ENCODE peak calls at places on chromosomes 13 and 19, in six cellular contexts. One of them, this sample, is unnamed.

GRCh38 chr19:8089664-8090601 is 37.4 kb downstream of the CCL25 start:
- DNase-seq in activated naive CD4-positive, alpha-beta T cell treated with anti-CD3 and anti-CD28 coated beads for 36 hours: no peak
- DNase-seq in EH: no peak
- DNase-seq in stimulated activated CD4-positive, alpha-beta T cell treated with anti-CD3 and anti-CD28 coated beads, Interleukin-15, amount 100 ng/mL, for 1 hour: no peak
- DNase-seq in HEK293T: no peak
- DNase-seq in ecto neural progenitor cell: no peak
- DNase-seq in this sample: no peak

GRCh38 chr13:27573265-27573664 is 47.1 kb downstream of the LNX2 start:
- DNase-seq in activated naive CD4-positive, alpha-beta T cell treated with anti-CD3 and anti-CD28 coated beads for 36 hours: no peak
- DNase-seq in EH: peak; percentile 70
- DNase-seq in stimulated activated CD4-positive, alpha-beta T cell treated with anti-CD3 and anti-CD28 coated beads, Interleukin-15, amount 100 ng/mL, for 1 hour: no peak
- DNase-seq in HEK293T: no peak
- DNase-seq in ecto neural progenitor cell: no peak
- DNase-seq in this sample: peak; percentile 9

GRCh38 chr13:61350351-61350750 is 65.3 kb downstream of the PCDH20 start:
- DNase-seq in activated naive CD4-positive, alpha-beta T cell treated with anti-CD3 and anti-CD28 coated beads for 36 hours: no peak
- DNase-seq in EH: no peak
- DNase-seq in stimulated activated CD4-positive, alpha-beta T cell treated with anti-CD3 and anti-CD28 coated beads, Interleukin-15, amount 100 ng/mL, for 1 hour: no peak
- DNase-seq in HEK293T: no peak
- DNase-seq in ecto neural progenitor cell: no peak
- DNase-seq in this sample: no peak

GRCh38 chr13:20401958-20402856 is 123.5 kb downstream of the CRYL1 start:
- DNase-seq in activated naive CD4-positive, alpha-beta T cell treated with anti-CD3 and anti-CD28 coated beads for 36 hours: no peak
- DNase-seq in EH: peak; percentile 63
- DNase-seq in stimulated activated CD4-positive, alpha-beta T cell treated with anti-CD3 and anti-CD28 coated beads, Interleukin-15, amount 100 ng/mL, for 1 hour: no peak
- DNase-seq in HEK293T: no peak
- DNase-seq in ecto neural progenitor cell: peak; percentile 41
- DNase-seq in this sample: peak; percentile 75

GRCh38 chr19:43779147-43779819 is 1.5 kb downstream of the KCNN4 start:
- DNase-seq in activated naive CD4-positive, alpha-beta T cell treated with anti-CD3 and anti-CD28 coated beads for 36 hours: no peak
- DNase-seq in EH: no peak
- DNase-seq in stimulated activated CD4-positive, alpha-beta T cell treated with anti-CD3 and anti-CD28 coated beads, Interleukin-15, amount 100 ng/mL, for 1 hour: no peak
- DNase-seq in HEK293T: no peak
- DNase-seq in ecto neural progenitor cell: no peak
- DNase-seq in this sample: no peak

GRCh38 chr13:76383671-76384461 is 502.3 kb downstream of the KCTD12 start:
- DNase-seq in activated naive CD4-positive, alpha-beta T cell treated with anti-CD3 and anti-CD28 coated beads for 36 hours: no peak
- DNase-seq in EH: peak; percentile 80
- DNase-seq in stimulated activated CD4-positive, alpha-beta T cell treated with anti-CD3 and anti-CD28 coated beads, Interleukin-15, amount 100 ng/mL, for 1 hour: no peak
- DNase-seq in HEK293T: no peak
- DNase-seq in ecto neural progenitor cell: no peak
- DNase-seq in this sample: peak; percentile 87

GRCh38 chr19:6061420-6062130 is 48.7 kb downstream of the RFX2 start:
- DNase-seq in activated naive CD4-positive, alpha-beta T cell treated with anti-CD3 and anti-CD28 coated beads for 36 hours: no peak
- DNase-seq in EH: no peak
- DNase-seq in stimulated activated CD4-positive, alpha-beta T cell treated with anti-CD3 and anti-CD28 coated beads, Interleukin-15, amount 100 ng/mL, for 1 hour: no peak
- DNase-seq in HEK293T: no peak
- DNase-seq in ecto neural progenitor cell: peak; percentile 36
- DNase-seq in this sample: no peak

GRCh38 chr13:20001351-20001750 is 42.8 kb downstream of the ZMYM2 start:
- DNase-seq in activated naive CD4-positive, alpha-beta T cell treated with anti-CD3 and anti-CD28 coated beads for 36 hours: no peak
- DNase-seq in EH: no peak
- DNase-seq in stimulated activated CD4-positive, alpha-beta T cell treated with anti-CD3 and anti-CD28 coated beads, Interleukin-15, amount 100 ng/mL, for 1 hour: no peak
- DNase-seq in HEK293T: no peak
- DNase-seq in ecto neural progenitor cell: no peak
- DNase-seq in this sample: no peak

GRCh38 chr13:94703271-94703670 is 9.1 kb downstream of the SOX21 start:
- DNase-seq in activated naive CD4-positive, alpha-beta T cell treated with anti-CD3 and anti-CD28 coated beads for 36 hours: no peak
- DNase-seq in EH: no peak
- DNase-seq in stimulated activated CD4-positive, alpha-beta T cell treated with anti-CD3 and anti-CD28 coated beads, Interleukin-15, amount 100 ng/mL, for 1 hour: no peak
- DNase-seq in HEK293T: no peak
- DNase-seq in ecto neural progenitor cell: no peak
- DNase-seq in this sample: no peak

GRCh38 chr13:39823063-39823713 is 167.7 kb downstream of the COG6 start:
- DNase-seq in activated naive CD4-positive, alpha-beta T cell treated with anti-CD3 and anti-CD28 coated beads for 36 hours: no peak
- DNase-seq in EH: no peak
- DNase-seq in stimulated activated CD4-positive, alpha-beta T cell treated with anti-CD3 and anti-CD28 coated beads, Interleukin-15, amount 100 ng/mL, for 1 hour: no peak
- DNase-seq in HEK293T: no peak
- DNase-seq in ecto neural progenitor cell: no peak
- DNase-seq in this sample: no peak

GRCh38 chr13:113856716-113857065 is 7.2 kb downstream of the GAS6 start:
- DNase-seq in activated naive CD4-positive, alpha-beta T cell treated with anti-CD3 and anti-CD28 coated beads for 36 hours: no peak
- DNase-seq in EH: peak; percentile 81
- DNase-seq in stimulated activated CD4-positive, alpha-beta T cell treated with anti-CD3 and anti-CD28 coated beads, Interleukin-15, amount 100 ng/mL, for 1 hour: no peak
- DNase-seq in HEK293T: no peak
- DNase-seq in ecto neural progenitor cell: no peak
- DNase-seq in this sample: peak; percentile 46

GRCh38 chr19:42042455-42043170 is 27.4 kb downstream of the GRIK5 start:
- DNase-seq in activated naive CD4-positive, alpha-beta T cell treated with anti-CD3 and anti-CD28 coated beads for 36 hours: no peak
- DNase-seq in EH: no peak
- DNase-seq in stimulated activated CD4-positive, alpha-beta T cell treated with anti-CD3 and anti-CD28 coated beads, Interleukin-15, amount 100 ng/mL, for 1 hour: no peak
- DNase-seq in HEK293T: no peak
- DNase-seq in ecto neural progenitor cell: no peak
- DNase-seq in this sample: no peak

GRCh38 chr13:107461751-107462150 is 753.6 kb downstream of the LIG4 start:
- DNase-seq in activated naive CD4-positive, alpha-beta T cell treated with anti-CD3 and anti-CD28 coated beads for 36 hours: no peak
- DNase-seq in EH: no peak
- DNase-seq in stimulated activated CD4-positive, alpha-beta T cell treated with anti-CD3 and anti-CD28 coated beads, Interleukin-15, amount 100 ng/mL, for 1 hour: no peak
- DNase-seq in HEK293T: no peak
- DNase-seq in ecto neural progenitor cell: no peak
- DNase-seq in this sample: no peak

GRCh38 chr19:35317464-35318043 is 11.4 kb upstream of the CD22 start:
- DNase-seq in activated naive CD4-positive, alpha-beta T cell treated with anti-CD3 and anti-CD28 coated beads for 36 hours: no peak
- DNase-seq in EH: no peak
- DNase-seq in stimulated activated CD4-positive, alpha-beta T cell treated with anti-CD3 and anti-CD28 coated beads, Interleukin-15, amount 100 ng/mL, for 1 hour: no peak
- DNase-seq in HEK293T: no peak
- DNase-seq in ecto neural progenitor cell: no peak
- DNase-seq in this sample: no peak

GRCh38 chr13:74770361-74770760 is 636.2 kb upstream of the KLF12 start:
- DNase-seq in activated naive CD4-positive, alpha-beta T cell treated with anti-CD3 and anti-CD28 coated beads for 36 hours: no peak
- DNase-seq in EH: peak; percentile 93
- DNase-seq in stimulated activated CD4-positive, alpha-beta T cell treated with anti-CD3 and anti-CD28 coated beads, Interleukin-15, amount 100 ng/mL, for 1 hour: no peak
- DNase-seq in HEK293T: no peak
- DNase-seq in ecto neural progenitor cell: no peak
- DNase-seq in this sample: peak; percentile 91

GRCh38 chr19:46890423-46891170 is 29.8 kb downstream of the ARHGAP35 start:
- DNase-seq in activated naive CD4-positive, alpha-beta T cell treated with anti-CD3 and anti-CD28 coated beads for 36 hours: no peak
- DNase-seq in EH: peak; percentile 97
- DNase-seq in stimulated activated CD4-positive, alpha-beta T cell treated with anti-CD3 and anti-CD28 coated beads, Interleukin-15, amount 100 ng/mL, for 1 hour: no peak
- DNase-seq in HEK293T: no peak
- DNase-seq in ecto neural progenitor cell: no peak
- DNase-seq in this sample: peak; percentile 96

GRCh38 chr19:964761-965694 is 19.1 kb upstream of the WDR18 start:
- DNase-seq in activated naive CD4-positive, alpha-beta T cell treated with anti-CD3 and anti-CD28 coated beads for 36 hours: no peak
- DNase-seq in EH: no peak
- DNase-seq in stimulated activated CD4-positive, alpha-beta T cell treated with anti-CD3 and anti-CD28 coated beads, Interleukin-15, amount 100 ng/mL, for 1 hour: no peak
- DNase-seq in HEK293T: no peak
- DNase-seq in ecto neural progenitor cell: no peak
- DNase-seq in this sample: peak; percentile 26

GRCh38 chr19:15358918-15359317 is 20.7 kb downstream of the AKAP8 start:
- DNase-seq in activated naive CD4-positive, alpha-beta T cell treated with anti-CD3 and anti-CD28 coated beads for 36 hours: no peak
- DNase-seq in EH: peak; percentile 31
- DNase-seq in stimulated activated CD4-positive, alpha-beta T cell treated with anti-CD3 and anti-CD28 coated beads, Interleukin-15, amount 100 ng/mL, for 1 hour: no peak
- DNase-seq in HEK293T: no peak
- DNase-seq in ecto neural progenitor cell: no peak
- DNase-seq in this sample: peak; percentile 30

GRCh38 chr19:49667473-49667872 is 1.7 kb downstream of the BCL2L12 start:
- DNase-seq in activated naive CD4-positive, alpha-beta T cell treated with anti-CD3 and anti-CD28 coated beads for 36 hours: no peak
- DNase-seq in EH: no peak
- DNase-seq in stimulated activated CD4-positive, alpha-beta T cell treated with anti-CD3 and anti-CD28 coated beads, Interleukin-15, amount 100 ng/mL, for 1 hour: no peak
- DNase-seq in HEK293T: no peak
- DNase-seq in ecto neural progenitor cell: no peak
- DNase-seq in this sample: no peak

GRCh38 chr19:15087182-15087581 is 5.2 kb downstream of the OR1I1 start:
- DNase-seq in activated naive CD4-positive, alpha-beta T cell treated with anti-CD3 and anti-CD28 coated beads for 36 hours: no peak
- DNase-seq in EH: no peak
- DNase-seq in stimulated activated CD4-positive, alpha-beta T cell treated with anti-CD3 and anti-CD28 coated beads, Interleukin-15, amount 100 ng/mL, for 1 hour: no peak
- DNase-seq in HEK293T: no peak
- DNase-seq in ecto neural progenitor cell: no peak
- DNase-seq in this sample: no peak

GRCh38 chr13:48849515-48849914 is 126.2 kb upstream of the FNDC3A start:
- DNase-seq in activated naive CD4-positive, alpha-beta T cell treated with anti-CD3 and anti-CD28 coated beads for 36 hours: no peak
- DNase-seq in EH: peak; percentile 29
- DNase-seq in stimulated activated CD4-positive, alpha-beta T cell treated with anti-CD3 and anti-CD28 coated beads, Interleukin-15, amount 100 ng/mL, for 1 hour: no peak
- DNase-seq in HEK293T: no peak
- DNase-seq in ecto neural progenitor cell: no peak
- DNase-seq in this sample: no peak

GRCh38 chr19:40235238-40236025 is 8.9 kb upstream of the CCNP start:
- DNase-seq in activated naive CD4-positive, alpha-beta T cell treated with anti-CD3 and anti-CD28 coated beads for 36 hours: no peak
- DNase-seq in EH: no peak
- DNase-seq in stimulated activated CD4-positive, alpha-beta T cell treated with anti-CD3 and anti-CD28 coated beads, Interleukin-15, amount 100 ng/mL, for 1 hour: no peak
- DNase-seq in HEK293T: no peak
- DNase-seq in ecto neural progenitor cell: no peak
- DNase-seq in this sample: no peak

GRCh38 chr13:95492044-95492801 is 60.3 kb upstream of the CLDN10 start:
- DNase-seq in activated naive CD4-positive, alpha-beta T cell treated with anti-CD3 and anti-CD28 coated beads for 36 hours: no peak
- DNase-seq in EH: no peak
- DNase-seq in stimulated activated CD4-positive, alpha-beta T cell treated with anti-CD3 and anti-CD28 coated beads, Interleukin-15, amount 100 ng/mL, for 1 hour: no peak
- DNase-seq in HEK293T: no peak
- DNase-seq in ecto neural progenitor cell: no peak
- DNase-seq in this sample: no peak

GRCh38 chr13:71799320-71799719 is 67.7 kb downstream of the DACH1 start:
- DNase-seq in activated naive CD4-positive, alpha-beta T cell treated with anti-CD3 and anti-CD28 coated beads for 36 hours: no peak
- DNase-seq in EH: no peak
- DNase-seq in stimulated activated CD4-positive, alpha-beta T cell treated with anti-CD3 and anti-CD28 coated beads, Interleukin-15, amount 100 ng/mL, for 1 hour: no peak
- DNase-seq in HEK293T: peak; percentile 39
- DNase-seq in ecto neural progenitor cell: no peak
- DNase-seq in this sample: no peak

GRCh38 chr13:49082653-49083536 is 107.2 kb downstream of the FNDC3A start:
- DNase-seq in activated naive CD4-positive, alpha-beta T cell treated with anti-CD3 and anti-CD28 coated beads for 36 hours: no peak
- DNase-seq in EH: peak; percentile 88
- DNase-seq in stimulated activated CD4-positive, alpha-beta T cell treated with anti-CD3 and anti-CD28 coated beads, Interleukin-15, amount 100 ng/mL, for 1 hour: no peak
- DNase-seq in HEK293T: no peak
- DNase-seq in ecto neural progenitor cell: no peak
- DNase-seq in this sample: peak; percentile 89

GRCh38 chr13:86601351-86601750 is 802.1 kb upstream of the SLITRK6 start:
- DNase-seq in activated naive CD4-positive, alpha-beta T cell treated with anti-CD3 and anti-CD28 coated beads for 36 hours: no peak
- DNase-seq in EH: no peak
- DNase-seq in stimulated activated CD4-positive, alpha-beta T cell treated with anti-CD3 and anti-CD28 coated beads, Interleukin-15, amount 100 ng/mL, for 1 hour: no peak
- DNase-seq in HEK293T: no peak
- DNase-seq in ecto neural progenitor cell: no peak
- DNase-seq in this sample: peak; percentile 42

GRCh38 chr19:23281663-23282276 is 31.6 kb upstream of the ZNF724 start:
- DNase-seq in activated naive CD4-positive, alpha-beta T cell treated with anti-CD3 and anti-CD28 coated beads for 36 hours: no peak
- DNase-seq in EH: no peak
- DNase-seq in stimulated activated CD4-positive, alpha-beta T cell treated with anti-CD3 and anti-CD28 coated beads, Interleukin-15, amount 100 ng/mL, for 1 hour: no peak
- DNase-seq in HEK293T: no peak
- DNase-seq in ecto neural progenitor cell: no peak
- DNase-seq in this sample: no peak

GRCh38 chr13:99843872-99844271 is 127.7 kb downstream of the ZIC5 start:
- DNase-seq in activated naive CD4-positive, alpha-beta T cell treated with anti-CD3 and anti-CD28 coated beads for 36 hours: no peak
- DNase-seq in EH: no peak
- DNase-seq in stimulated activated CD4-positive, alpha-beta T cell treated with anti-CD3 and anti-CD28 coated beads, Interleukin-15, amount 100 ng/mL, for 1 hour: no peak
- DNase-seq in HEK293T: no peak
- DNase-seq in ecto neural progenitor cell: no peak
- DNase-seq in this sample: no peak

GRCh38 chr13:32415019-32415418 is 12.9 kb downstream of the N4BP2L1 start:
- DNase-seq in activated naive CD4-positive, alpha-beta T cell treated with anti-CD3 and anti-CD28 coated beads for 36 hours: peak; percentile 48
- DNase-seq in EH: peak; percentile 26
- DNase-seq in stimulated activated CD4-positive, alpha-beta T cell treated with anti-CD3 and anti-CD28 coated beads, Interleukin-15, amount 100 ng/mL, for 1 hour: no peak
- DNase-seq in HEK293T: peak; percentile 37
- DNase-seq in ecto neural progenitor cell: no peak
- DNase-seq in this sample: peak; percentile 32

GRCh38 chr13:110912651-110913051 is 2.2 kb downstream of the ANKRD10 start:
- DNase-seq in activated naive CD4-positive, alpha-beta T cell treated with anti-CD3 and anti-CD28 coated beads for 36 hours: no peak
- DNase-seq in EH: peak; percentile 68
- DNase-seq in stimulated activated CD4-positive, alpha-beta T cell treated with anti-CD3 and anti-CD28 coated beads, Interleukin-15, amount 100 ng/mL, for 1 hour: no peak
- DNase-seq in HEK293T: no peak
- DNase-seq in ecto neural progenitor cell: no peak
- DNase-seq in this sample: peak; percentile 78

GRCh38 chr13:106337096-106337495 is 198.4 kb downstream of the EFNB2 start:
- DNase-seq in activated naive CD4-positive, alpha-beta T cell treated with anti-CD3 and anti-CD28 coated beads for 36 hours: no peak
- DNase-seq in EH: no peak
- DNase-seq in stimulated activated CD4-positive, alpha-beta T cell treated with anti-CD3 and anti-CD28 coated beads, Interleukin-15, amount 100 ng/mL, for 1 hour: no peak
- DNase-seq in HEK293T: no peak
- DNase-seq in ecto neural progenitor cell: no peak
- DNase-seq in this sample: no peak

GRCh38 chr13:100751826-100752225 is 77.2 kb upstream of the TMTC4 start:
- DNase-seq in activated naive CD4-positive, alpha-beta T cell treated with anti-CD3 and anti-CD28 coated beads for 36 hours: no peak
- DNase-seq in EH: no peak
- DNase-seq in stimulated activated CD4-positive, alpha-beta T cell treated with anti-CD3 and anti-CD28 coated beads, Interleukin-15, amount 100 ng/mL, for 1 hour: no peak
- DNase-seq in HEK293T: no peak
- DNase-seq in ecto neural progenitor cell: no peak
- DNase-seq in this sample: no peak

GRCh38 chr13:52783943-52784342 is 44.3 kb upstream of the CNMD start:
- DNase-seq in activated naive CD4-positive, alpha-beta T cell treated with anti-CD3 and anti-CD28 coated beads for 36 hours: no peak
- DNase-seq in EH: no peak
- DNase-seq in stimulated activated CD4-positive, alpha-beta T cell treated with anti-CD3 and anti-CD28 coated beads, Interleukin-15, amount 100 ng/mL, for 1 hour: no peak
- DNase-seq in HEK293T: no peak
- DNase-seq in ecto neural progenitor cell: no peak
- DNase-seq in this sample: no peak

GRCh38 chr13:50128406-50129048 is 113.3 kb downstream of the KCNRG start:
- DNase-seq in activated naive CD4-positive, alpha-beta T cell treated with anti-CD3 and anti-CD28 coated beads for 36 hours: peak; percentile 59
- DNase-seq in EH: no peak
- DNase-seq in stimulated activated CD4-positive, alpha-beta T cell treated with anti-CD3 and anti-CD28 coated beads, Interleukin-15, amount 100 ng/mL, for 1 hour: no peak
- DNase-seq in HEK293T: no peak
- DNase-seq in ecto neural progenitor cell: no peak
- DNase-seq in this sample: no peak

GRCh38 chr13:60509601-60510386 is 112.8 kb downstream of the TDRD3 start:
- DNase-seq in activated naive CD4-positive, alpha-beta T cell treated with anti-CD3 and anti-CD28 coated beads for 36 hours: no peak
- DNase-seq in EH: peak; percentile 2
- DNase-seq in stimulated activated CD4-positive, alpha-beta T cell treated with anti-CD3 and anti-CD28 coated beads, Interleukin-15, amount 100 ng/mL, for 1 hour: no peak
- DNase-seq in HEK293T: no peak
- DNase-seq in ecto neural progenitor cell: no peak
- DNase-seq in this sample: peak; percentile 22

This sample was measured in GM23248.